ENCODE peak calls at places on chromosomes 4 and X, in six cellular contexts. U is brain microvascular endothelial cell, N is tibial nerve, Z is lung, H is PC-3, C is testis. E is an unnamed sample.
A peak's percentile ranks its signal among the peaks of the same experiment; 100 is the strongest.

GRCh38 chrX:133633162-133633561 is 217.9 kb upstream of the GPC4 start:
- DNase-seq in Z (no peak), N (no peak), H (peak; percentile 38), U (no peak), C (no peak), E (no peak)

GRCh38 chrX:73262991-73263390 is 48.3 kb upstream of the NAP1L2 start:
- DNase-seq in U (no peak), Z (no peak), N (no peak), H (peak; percentile 38), C (no peak), E (no peak)

GRCh38 chrX:153507484-153508178 is 9.8 kb upstream of the ATP2B3 start:
- DNase-seq in N (peak; percentile 81), U (peak; percentile 54), H (peak; percentile 78), Z (peak; percentile 81), C (peak; percentile 83), E (peak; percentile 74)

GRCh38 chr4:123659759-123660158 is 263.2 kb downstream of the SPRY1 start:
- DNase-seq in U (no peak), Z (no peak), C (no peak), N (no peak), H (peak; percentile 54), E (no peak)

GRCh38 chr4:138062929-138063328 is 179.2 kb downstream of the SLC7A11 start:
- DNase-seq in C (no peak), H (peak; percentile 44), Z (no peak), N (no peak), U (peak; percentile 53), E (no peak)

GRCh38 chr4:188779586-188779985 is 640.3 kb downstream of the TRIML1 start:
- DNase-seq in H (peak; percentile 1), C (no peak), Z (no peak), N (no peak), U (peak; percentile 7), E (no peak)

GRCh38 chrX:140709421-140709846 is at the start of gene LINC00632:
- DNase-seq in C (no peak), Z (no peak), U (no peak), H (no peak), N (no peak), E (no peak)

GRCh38 chr4:134691915-134692314 is 490.3 kb upstream of the PABPC4L start:
- DNase-seq in N (no peak), Z (no peak), H (peak; percentile 36), C (no peak), U (peak; percentile 18), E (no peak)

GRCh38 chr4:13990596-13991589 is 363.4 kb upstream of the BOD1L1 start:
- DNase-seq in U (peak; percentile 61), H (no peak), C (peak; percentile 33), N (no peak), Z (no peak), E (no peak)

GRCh38 chrX:9339603-9340569 is 125.0 kb upstream of the TBL1X start:
- DNase-seq in C (peak; percentile 55), H (no peak), N (peak; percentile 23), Z (no peak), U (no peak), E (peak; percentile 47)

GRCh38 chr4:30720021-30720655 is at the start of gene PCDH7:
- DNase-seq in H (peak; percentile 36), C (no peak), N (no peak), U (peak; percentile 28), Z (no peak), E (peak; percentile 24)

GRCh38 chr4:106273831-106274230 is 42.2 kb downstream of the TBCK start:
- DNase-seq in C (no peak), U (peak; percentile 14), Z (no peak), H (no peak), N (no peak), E (no peak)

GRCh38 chr4:139177888-139178609 is 1.0 kb upstream of the ELF2 start:
- DNase-seq in N (peak; percentile 91), Z (peak; percentile 97), U (peak; percentile 88), C (peak; percentile 95), H (peak; percentile 90), E (peak; percentile 96)
- TF ChIP-seq CTCF in N (peak; percentile 29), Z (no peak), U (no peak), C (no peak), H (no peak), E (no peak)

DNA sequence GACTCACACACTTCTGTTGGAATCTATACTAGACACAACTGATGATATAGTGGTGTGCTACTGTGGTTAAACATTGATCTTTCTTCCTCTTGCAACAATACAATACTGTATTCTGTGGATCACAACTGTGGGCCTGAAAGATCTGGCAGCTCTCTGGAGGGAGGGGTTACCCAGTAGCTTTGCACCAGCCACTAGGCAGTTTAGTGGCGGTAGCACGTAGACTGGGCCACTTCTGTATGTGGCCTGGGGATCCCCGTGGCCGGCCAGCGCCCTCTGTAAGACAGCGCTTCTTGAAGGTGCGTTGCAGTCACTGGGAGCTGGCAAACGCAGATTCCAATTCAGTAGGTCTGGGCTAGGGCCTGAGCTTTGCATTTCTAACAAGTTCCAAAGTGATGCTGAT is 168.6 kb downstream of the MGST2 start:
- DNase-seq in U (no peak), N (no peak), C (no peak), H (no peak), Z (no peak), E (no peak)
- H3K27ac ChIP-seq in U (no peak overlapping the region), N (no peak overlapping the region), C (no peak overlapping the region), H (no peak overlapping the region), Z (no peak overlapping the region), E (no peak overlapping the region)

GRCh38 chr4:37666625-37667071 is 19.5 kb downstream of the RELL1 start:
- DNase-seq in U (peak; percentile 86), H (peak; percentile 84), N (peak; percentile 65), C (peak; percentile 31), Z (peak; percentile 56), E (no peak)
- TF ChIP-seq CTCF in U (peak; percentile 56), H (peak; percentile 16), N (no peak), C (no peak), Z (no peak), E (peak; percentile 17)

DNA sequence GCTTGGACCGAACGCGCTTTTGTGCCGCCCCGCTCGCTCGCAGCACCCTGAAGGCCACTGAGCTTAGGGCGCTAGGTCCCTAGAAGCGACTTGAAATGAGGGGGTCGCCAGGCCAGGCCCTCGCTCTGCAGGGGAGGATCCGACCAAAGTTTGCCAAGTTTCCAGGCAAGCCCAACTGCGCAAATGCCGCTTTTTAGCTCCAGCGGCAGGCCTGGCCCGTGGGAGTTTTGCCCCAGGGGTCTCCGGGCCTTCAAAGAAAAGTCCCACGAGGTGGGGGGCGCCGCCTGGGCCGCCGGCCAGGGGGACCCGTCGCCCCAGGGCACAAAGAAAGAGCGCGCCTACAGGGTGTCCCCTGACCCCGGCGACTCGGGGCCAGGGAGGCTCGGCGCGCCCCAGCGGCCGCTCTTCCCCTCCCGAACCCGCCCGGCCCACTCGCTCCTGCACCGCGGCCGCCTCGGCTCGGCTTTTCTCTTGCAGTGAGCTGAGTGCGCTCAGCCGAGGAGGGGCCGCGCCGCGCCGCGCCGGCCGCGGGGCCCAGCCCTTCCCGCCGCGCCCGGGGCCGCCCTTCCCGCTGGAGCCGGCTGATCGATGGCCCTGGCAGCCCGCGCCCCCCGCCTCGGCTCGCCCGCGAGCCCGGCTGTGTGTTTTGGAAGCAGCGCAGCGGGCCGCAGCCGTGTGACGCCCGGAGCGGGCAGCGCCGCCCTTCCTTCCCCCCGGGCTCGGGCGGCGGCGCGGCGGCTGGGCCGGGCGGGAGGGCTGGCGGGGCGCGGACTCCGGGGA is 788 bp upstream of the KLF3 start:
- DNase-seq in C (peak; percentile 37), H (no peak), N (no peak), U (no peak), Z (no peak), E (peak; percentile 44)
- H3K27ac ChIP-seq in C (peak overlapping the region; percentile 99), H (peak overlapping the region; percentile 11), N (peak overlapping the region; percentile 92), U (peak overlapping the region; percentile 63), Z (peak overlapping the region; percentile 100), E (peak overlapping the region; percentile 100)

GRCh38 chrX:40100537-40101429 is 3.0 kb upstream of the BCOR start:
- DNase-seq in C (no peak), H (no peak), U (no peak), Z (no peak), N (no peak), E (no peak)

GRCh38 chrX:40101430-40101802 is 3.7 kb upstream of the BCOR start:
- DNase-seq in U (no peak), H (no peak), C (no peak), N (no peak), Z (no peak), E (no peak)

GRCh38 chrX:40099046-40099968 is 1.5 kb upstream of the BCOR start:
- DNase-seq in Z (no peak), U (no peak), H (no peak), N (no peak), C (peak; percentile 25), E (peak; percentile 59)

GRCh38 chrX:40098264-40099045 is 697 bp upstream of the BCOR start:
- DNase-seq in Z (no peak), C (peak; percentile 41), U (no peak), N (no peak), H (peak; percentile 51), E (peak; percentile 23)

GRCh38 chrX:40100141-40100536 is 2.4 kb upstream of the BCOR start:
- DNase-seq in H (peak; percentile 60), C (no peak), U (no peak), Z (no peak), N (no peak), E (no peak)
- TF ChIP-seq CTCF in H (no peak), C (no peak), U (no peak), Z (no peak), N (no peak), E (no peak)

GRCh38 chr4:151951727-151952078 is 190.9 kb upstream of the GATB start:
- DNase-seq in Z (no peak), C (no peak), H (no peak), U (no peak), N (no peak), E (no peak)
- H3K27ac ChIP-seq in Z (no peak overlapping the region), C (no peak overlapping the region), H (no peak overlapping the region), U (no peak overlapping the region), N (no peak overlapping the region), E (no peak overlapping the region)

GRCh38 chrX:135927897-135928296 is 34.4 kb downstream of the SAGE1 start:
- DNase-seq in H (no peak), U (no peak), N (no peak), C (no peak), Z (no peak), E (no peak)

GRCh38 chrX:135923353-135923752 is 29.8 kb downstream of the SAGE1 start:
- DNase-seq in Z (no peak), U (no peak), N (no peak), C (no peak), H (peak; percentile 46), E (no peak)
- TF ChIP-seq CTCF in Z (no peak), U (peak; percentile 25), N (no peak), C (no peak), H (peak; percentile 63), E (no peak)

GRCh38 chrX:112636288-112636687 is 43.5 kb downstream of the LHFPL1 start:
- DNase-seq in N (no peak), H (no peak), Z (no peak), U (no peak), C (no peak), E (no peak)
- H3K27ac ChIP-seq in N (no peak overlapping the region), H (no peak overlapping the region), Z (no peak overlapping the region), U (peak overlapping the region; percentile 50), C (no peak overlapping the region), E (no peak overlapping the region)

E was measured in heart right ventricle.